ENCODE peak calls at places on chromosomes 16 and 17, in seven cellular contexts. One of them, this sample, is unnamed.

GRCh38 chr16:54193656-54194007 is 93.0 kb downstream of the IRX3 start:
- DNase-seq in endothelial cell: peak; percentile 85
- DNase-seq in AG04449: no peak
- DNase-seq in neural progenitor cell: peak; percentile 83
- DNase-seq in dorsolateral prefrontal cortex: peak; percentile 36
- DNase-seq in BJ: no peak
- DNase-seq in tibial nerve: peak; percentile 51
- DNase-seq in this sample: no peak

GRCh38 chr16:57592591-57593003 is 35.8 kb upstream of the ADGRG1 start:
- DNase-seq in neural progenitor cell: no peak
- DNase-seq in tibial nerve: no peak
- DNase-seq in endothelial cell: no peak
- DNase-seq in BJ: no peak
- DNase-seq in AG04449: no peak
- DNase-seq in dorsolateral prefrontal cortex: no peak
- DNase-seq in this sample: peak; percentile 65

GRCh38 chr16:52515068-52515671 is 31.8 kb downstream of the TOX3 start:
- DNase-seq in dorsolateral prefrontal cortex: no peak
- DNase-seq in AG04449: no peak
- DNase-seq in tibial nerve: no peak
- DNase-seq in neural progenitor cell: peak; percentile 30
- DNase-seq in endothelial cell: no peak
- DNase-seq in BJ: no peak
- DNase-seq in this sample: no peak

GRCh38 chr17:376936-377863 is 24.6 kb upstream of the RPH3AL start:
- DNase-seq in endothelial cell: no peak
- DNase-seq in neural progenitor cell: peak; percentile 32
- DNase-seq in BJ: no peak
- DNase-seq in AG04449: no peak
- DNase-seq in tibial nerve: no peak
- DNase-seq in dorsolateral prefrontal cortex: no peak
- DNase-seq in this sample: no peak

GRCh38 chr17:15232517-15232915 is 32.6 kb downstream of the PMP22 start:
- DNase-seq in dorsolateral prefrontal cortex: no peak
- DNase-seq in endothelial cell: no peak
- DNase-seq in tibial nerve: no peak
- DNase-seq in AG04449: no peak
- DNase-seq in neural progenitor cell: no peak
- DNase-seq in BJ: no peak
- DNase-seq in this sample: no peak

GRCh38 chr17:76866774-76867577 is 1.2 kb upstream of the MGAT5B start:
- DNase-seq in AG04449: no peak
- DNase-seq in tibial nerve: no peak
- DNase-seq in dorsolateral prefrontal cortex: no peak
- DNase-seq in BJ: no peak
- DNase-seq in endothelial cell: no peak
- DNase-seq in neural progenitor cell: no peak
- DNase-seq in this sample: no peak

GRCh38 chr16:1706386-1707192 is 594 bp downstream of the MAPK8IP3 start:
- DNase-seq in dorsolateral prefrontal cortex: no peak
- DNase-seq in tibial nerve: no peak
- DNase-seq in BJ: no peak
- DNase-seq in AG04449: no peak
- DNase-seq in neural progenitor cell: peak; percentile 44
- DNase-seq in endothelial cell: peak; percentile 22
- DNase-seq in this sample: no peak

GRCh38 chr17:40122466-40122943 is 734 bp downstream of the MSL1 start:
- DNase-seq in tibial nerve: no peak
- DNase-seq in AG04449: no peak
- DNase-seq in dorsolateral prefrontal cortex: no peak
- DNase-seq in BJ: no peak
- DNase-seq in endothelial cell: peak; percentile 61
- DNase-seq in neural progenitor cell: peak; percentile 79
- DNase-seq in this sample: peak; percentile 87

GRCh38 chr17:77611791-77612466 is 346.6 kb upstream of the TNRC6C start:
- DNase-seq in tibial nerve: no peak
- DNase-seq in endothelial cell: no peak
- DNase-seq in AG04449: no peak
- DNase-seq in BJ: no peak
- DNase-seq in dorsolateral prefrontal cortex: no peak
- DNase-seq in neural progenitor cell: no peak
- DNase-seq in this sample: no peak

GRCh38 chr16:81443688-81444447 is 740 bp upstream of the CMIP start:
- DNase-seq in dorsolateral prefrontal cortex: no peak
- DNase-seq in BJ: no peak
- DNase-seq in tibial nerve: no peak
- DNase-seq in endothelial cell: no peak
- DNase-seq in neural progenitor cell: no peak
- DNase-seq in AG04449: no peak
- DNase-seq in this sample: no peak

GRCh38 chr16:30183961-30184429 is 593 bp downstream of the CORO1A start:
- DNase-seq in tibial nerve: no peak
- DNase-seq in neural progenitor cell: no peak
- DNase-seq in dorsolateral prefrontal cortex: no peak
- DNase-seq in endothelial cell: no peak
- DNase-seq in BJ: no peak
- DNase-seq in AG04449: no peak
- DNase-seq in this sample: no peak

GRCh38 chr16:50244140-50244503 is 22.2 kb upstream of the ADCY7 start:
- DNase-seq in neural progenitor cell: no peak
- DNase-seq in tibial nerve: no peak
- DNase-seq in dorsolateral prefrontal cortex: no peak
- DNase-seq in AG04449: no peak
- DNase-seq in BJ: no peak
- DNase-seq in endothelial cell: no peak
- DNase-seq in this sample: peak; percentile 49

GRCh38 chr16:50246299-50247122 is 19.8 kb upstream of the ADCY7 start:
- DNase-seq in tibial nerve: no peak
- DNase-seq in neural progenitor cell: peak; percentile 67
- DNase-seq in BJ: no peak
- DNase-seq in endothelial cell: peak; percentile 41
- DNase-seq in AG04449: no peak
- DNase-seq in dorsolateral prefrontal cortex: no peak
- DNase-seq in this sample: no peak

GRCh38 chr16:50247123-50247905 is 19.0 kb upstream of the ADCY7 start:
- DNase-seq in BJ: no peak
- DNase-seq in neural progenitor cell: no peak
- DNase-seq in AG04449: no peak
- DNase-seq in tibial nerve: no peak
- DNase-seq in endothelial cell: no peak
- DNase-seq in dorsolateral prefrontal cortex: no peak
- DNase-seq in this sample: no peak

GRCh38 chr16:50244504-50245416 is 21.6 kb upstream of the ADCY7 start:
- DNase-seq in AG04449: no peak
- DNase-seq in dorsolateral prefrontal cortex: no peak
- DNase-seq in tibial nerve: no peak
- DNase-seq in endothelial cell: no peak
- DNase-seq in BJ: no peak
- DNase-seq in neural progenitor cell: peak; percentile 42
- DNase-seq in this sample: peak; percentile 78

GRCh38 chr16:50245417-50246298 is 20.7 kb upstream of the ADCY7 start:
- DNase-seq in AG04449: no peak
- DNase-seq in endothelial cell: peak; percentile 30
- DNase-seq in neural progenitor cell: peak; percentile 60
- DNase-seq in tibial nerve: no peak
- DNase-seq in BJ: no peak
- DNase-seq in dorsolateral prefrontal cortex: no peak
- DNase-seq in this sample: peak; percentile 76
- TF ChIP-seq CTCF in AG04449: peak; percentile 38
- TF ChIP-seq CTCF in endothelial cell: no peak
- TF ChIP-seq CTCF in neural progenitor cell: no peak
- TF ChIP-seq CTCF in tibial nerve: peak; percentile 31
- TF ChIP-seq CTCF in BJ: peak; percentile 13
- TF ChIP-seq CTCF in dorsolateral prefrontal cortex: no peak
- TF ChIP-seq CTCF in this sample: peak; percentile 43

DNA sequence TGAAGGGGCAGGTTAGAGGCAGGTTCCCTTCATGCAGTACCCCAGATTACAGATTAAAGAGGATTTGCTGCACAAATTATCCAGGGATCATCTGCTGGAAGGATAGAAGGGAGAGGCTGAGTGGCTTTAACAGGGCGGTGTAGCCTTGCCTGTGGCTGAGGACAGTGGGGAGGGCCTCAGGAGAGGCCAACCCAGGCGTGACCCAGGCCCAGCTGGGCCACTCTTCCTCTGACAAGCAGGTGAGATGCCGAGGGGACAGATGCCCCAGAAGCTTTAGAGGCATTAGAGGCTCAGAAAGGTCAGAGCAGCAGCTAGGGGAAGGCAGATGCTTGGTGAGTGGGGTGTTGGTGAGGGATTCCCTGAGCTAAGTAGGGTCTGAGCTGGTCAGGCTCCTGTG is 18.1 kb upstream of the MTMR4 start:
- DNase-seq in AG04449: no peak
- DNase-seq in endothelial cell: no peak
- DNase-seq in BJ: no peak
- DNase-seq in tibial nerve: no peak
- DNase-seq in dorsolateral prefrontal cortex: no peak
- DNase-seq in neural progenitor cell: peak; percentile 30
- DNase-seq in this sample: no peak
- TF ChIP-seq CTCF in AG04449: no peak
- TF ChIP-seq CTCF in endothelial cell: no peak
- TF ChIP-seq CTCF in BJ: no peak
- TF ChIP-seq CTCF in tibial nerve: no peak
- TF ChIP-seq CTCF in dorsolateral prefrontal cortex: no peak
- TF ChIP-seq CTCF in neural progenitor cell: no peak
- TF ChIP-seq CTCF in this sample: no peak

GRCh38 chr17:74113952-74114351 is 89.5 kb upstream of the RPL38 start:
- DNase-seq in dorsolateral prefrontal cortex: no peak
- DNase-seq in neural progenitor cell: no peak
- DNase-seq in tibial nerve: no peak
- DNase-seq in BJ: no peak
- DNase-seq in AG04449: no peak
- DNase-seq in endothelial cell: no peak
- DNase-seq in this sample: no peak
- TF ChIP-seq CTCF in dorsolateral prefrontal cortex: no peak
- TF ChIP-seq CTCF in neural progenitor cell: no peak
- TF ChIP-seq CTCF in tibial nerve: no peak
- TF ChIP-seq CTCF in BJ: no peak
- TF ChIP-seq CTCF in AG04449: no peak
- TF ChIP-seq CTCF in endothelial cell: no peak
- TF ChIP-seq CTCF in this sample: no peak

GRCh38 chr16:62190426-62190825 is 154.2 kb upstream of the CDH8 start:
- DNase-seq in BJ: no peak
- DNase-seq in AG04449: no peak
- DNase-seq in dorsolateral prefrontal cortex: no peak
- DNase-seq in tibial nerve: no peak
- DNase-seq in neural progenitor cell: peak; percentile 81
- DNase-seq in endothelial cell: no peak
- DNase-seq in this sample: no peak
- TF ChIP-seq CTCF in BJ: peak; percentile 5
- TF ChIP-seq CTCF in AG04449: peak; percentile 21
- TF ChIP-seq CTCF in dorsolateral prefrontal cortex: peak; percentile 47
- TF ChIP-seq CTCF in tibial nerve: no peak
- TF ChIP-seq CTCF in neural progenitor cell: peak; percentile 87
- TF ChIP-seq CTCF in endothelial cell: peak; percentile 57
- TF ChIP-seq CTCF in this sample: peak; percentile 42

GRCh38 chr17:81477173-81477572 is 35.4 kb downstream of the ACTG1 start:
- DNase-seq in tibial nerve: no peak
- DNase-seq in BJ: no peak
- DNase-seq in neural progenitor cell: no peak
- DNase-seq in endothelial cell: no peak
- DNase-seq in dorsolateral prefrontal cortex: no peak
- DNase-seq in AG04449: no peak
- DNase-seq in this sample: no peak
- TF ChIP-seq CTCF in tibial nerve: no peak
- TF ChIP-seq CTCF in BJ: no peak
- TF ChIP-seq CTCF in neural progenitor cell: no peak
- TF ChIP-seq CTCF in endothelial cell: no peak
- TF ChIP-seq CTCF in dorsolateral prefrontal cortex: no peak
- TF ChIP-seq CTCF in AG04449: no peak
- TF ChIP-seq CTCF in this sample: no peak

DNA sequence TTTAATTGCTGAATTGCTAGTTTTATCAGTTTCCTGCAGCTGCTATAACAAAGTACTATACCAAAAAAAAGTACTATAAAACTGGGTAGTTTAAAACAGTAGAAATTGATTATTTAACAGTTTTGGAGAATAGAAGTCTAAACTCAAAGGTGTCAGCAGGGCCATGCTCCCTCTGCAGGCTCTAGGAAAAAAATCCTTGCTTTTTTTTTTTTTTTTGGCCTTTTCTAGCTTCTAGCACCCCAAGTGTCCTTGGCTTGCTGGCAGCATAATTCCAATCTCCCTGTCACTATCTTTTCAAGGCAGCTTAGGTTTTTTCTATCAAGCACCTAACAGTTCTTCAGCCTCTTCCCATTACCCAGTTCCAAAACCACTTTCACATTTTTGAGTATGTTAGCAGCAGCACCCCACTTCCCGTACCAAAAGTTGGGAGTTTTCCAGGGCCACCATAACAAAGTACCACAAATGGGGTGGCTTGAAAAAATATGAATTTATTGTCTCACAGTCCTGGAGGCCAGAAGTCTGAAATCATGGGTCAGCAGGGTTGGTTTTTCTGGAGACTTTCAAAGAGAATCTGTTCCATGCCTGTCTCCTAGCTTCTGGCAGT is 37.4 kb downstream of the BPTF start:
- DNase-seq in tibial nerve: no peak
- DNase-seq in dorsolateral prefrontal cortex: no peak
- DNase-seq in neural progenitor cell: peak; percentile 7
- DNase-seq in BJ: no peak
- DNase-seq in endothelial cell: no peak
- DNase-seq in AG04449: no peak
- DNase-seq in this sample: no peak
- TF ChIP-seq CTCF in tibial nerve: no peak
- TF ChIP-seq CTCF in dorsolateral prefrontal cortex: no peak
- TF ChIP-seq CTCF in neural progenitor cell: no peak
- TF ChIP-seq CTCF in BJ: no peak
- TF ChIP-seq CTCF in endothelial cell: no peak
- TF ChIP-seq CTCF in AG04449: no peak
- TF ChIP-seq CTCF in this sample: peak; percentile 9

GRCh38 chr17:28473542-28473941 is at the start of gene SLC13A2:
- DNase-seq in dorsolateral prefrontal cortex: no peak
- DNase-seq in endothelial cell: no peak
- DNase-seq in tibial nerve: no peak
- DNase-seq in neural progenitor cell: no peak
- DNase-seq in AG04449: no peak
- DNase-seq in BJ: no peak
- DNase-seq in this sample: no peak
- TF ChIP-seq CTCF in dorsolateral prefrontal cortex: no peak
- TF ChIP-seq CTCF in endothelial cell: no peak
- TF ChIP-seq CTCF in tibial nerve: no peak
- TF ChIP-seq CTCF in neural progenitor cell: no peak
- TF ChIP-seq CTCF in AG04449: no peak
- TF ChIP-seq CTCF in BJ: no peak
- TF ChIP-seq CTCF in this sample: no peak

This sample was measured in osteocyte.